ENCODE peak calls at places on chromosomes 7 and 10, in eight cellular contexts. O is Calu3; S is fibroblast of the aortic adventitia; V is OCI-LY7; Z is CD8-positive, alpha-beta T cell; B is MCF 10A; K is left lung; W is mesothelial cell of epicardium. C is an unnamed sample.
A peak's percentile ranks its signal among the peaks of the same experiment; 100 is the strongest.

GRCh38 chr10:6476989-6477388 is 103.1 kb downstream of the PRKCQ start:
- DNase-seq in O (no peak), S (no peak), V (no peak), Z (no peak), B (no peak), K (no peak), W (no peak), C (no peak)

GRCh38 chr10:34813626-34814227 is 1.4 kb downstream of the PARD3 start:
- DNase-seq in O (no peak), S (peak; percentile 83), V (no peak), Z (no peak), B (peak; percentile 19), K (no peak), W (no peak), C (no peak)

GRCh38 chr7:16223963-16224707 is 197.2 kb downstream of the CRPPA start:
- DNase-seq in O (no peak), S (no peak), V (no peak), Z (peak; percentile 28), B (no peak), K (no peak), W (no peak), C (peak; percentile 49)

GRCh38 chr7:146937836-146938235 is 821.2 kb downstream of the CNTNAP2 start:
- DNase-seq in O (no peak), S (no peak), V (no peak), Z (no peak), B (no peak), K (no peak), W (no peak), C (no peak)

GRCh38 chr10:85508159-85508558 is 858.4 kb downstream of the GRID1 start:
- DNase-seq in O (no peak), S (no peak), V (no peak), Z (no peak), B (no peak), K (no peak), W (no peak), C (no peak)

GRCh38 chr7:36625247-36625646 is 99.0 kb downstream of the AOAH start:
- DNase-seq in O (no peak), S (no peak), V (no peak), Z (no peak), B (no peak), K (no peak), W (no peak), C (no peak)

GRCh38 chr7:128887169-128888038 is 23.1 kb downstream of the KCP start:
- DNase-seq in O (no peak), S (no peak), V (no peak), Z (no peak), B (no peak), K (no peak), W (no peak), C (no peak)

GRCh38 chr10:43249151-43249961 is 17.5 kb downstream of the RASGEF1A start:
- DNase-seq in O (no peak), S (no peak), V (no peak), Z (no peak), B (no peak), K (peak; percentile 58), W (peak; percentile 10), C (peak; percentile 12)

GRCh38 chr7:842436-843031 is 10.3 kb downstream of the SUN1 start:
- DNase-seq in O (no peak), S (no peak), V (no peak), Z (no peak), B (no peak), K (peak; percentile 54), W (no peak), C (no peak)

DNA sequence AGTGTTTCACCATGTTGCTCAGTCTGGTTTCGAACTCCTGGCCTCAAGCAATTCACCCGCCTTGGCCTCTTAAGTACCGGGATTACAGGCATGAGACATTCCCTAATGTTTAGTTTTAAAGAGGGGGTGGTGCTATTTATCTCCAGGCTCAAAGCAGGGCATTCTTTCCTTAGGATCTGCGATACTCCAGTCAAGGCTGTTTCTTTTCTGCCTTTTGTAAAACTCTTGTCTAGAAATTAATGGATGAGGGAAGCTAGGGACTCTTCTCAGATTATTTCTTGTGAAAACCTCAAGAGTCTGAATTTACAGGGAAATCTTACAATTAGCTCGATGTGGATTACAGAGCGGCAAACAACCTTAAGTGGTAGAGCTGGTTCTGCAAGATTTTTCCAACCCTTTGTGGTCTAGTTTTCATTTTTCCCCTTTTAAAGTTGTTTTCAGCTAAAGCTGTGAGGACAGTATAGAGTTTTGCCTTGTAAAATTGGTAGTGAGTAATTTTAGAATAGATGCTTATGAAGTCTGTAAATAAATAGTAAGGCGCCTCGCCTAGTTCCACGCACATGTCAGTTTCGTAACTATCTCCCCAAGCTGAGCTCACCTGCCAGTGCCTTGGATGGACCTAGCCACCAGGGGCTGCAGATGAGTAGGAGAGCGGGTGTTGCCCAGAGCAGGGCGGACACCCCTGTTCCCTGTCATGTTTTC is 53.1 kb downstream of the CUX1 start:
- DNase-seq in O (peak; percentile 60), S (no peak), V (peak; percentile 90), Z (no peak), B (peak; percentile 77), K (no peak), W (no peak), C (no peak)
- TF ChIP-seq CTCF in O (peak; percentile 31), S (peak; percentile 6), V (peak; percentile 78), Z (no peak), B (peak; percentile 50), K (no peak), W (no peak), C (no peak)

DNA sequence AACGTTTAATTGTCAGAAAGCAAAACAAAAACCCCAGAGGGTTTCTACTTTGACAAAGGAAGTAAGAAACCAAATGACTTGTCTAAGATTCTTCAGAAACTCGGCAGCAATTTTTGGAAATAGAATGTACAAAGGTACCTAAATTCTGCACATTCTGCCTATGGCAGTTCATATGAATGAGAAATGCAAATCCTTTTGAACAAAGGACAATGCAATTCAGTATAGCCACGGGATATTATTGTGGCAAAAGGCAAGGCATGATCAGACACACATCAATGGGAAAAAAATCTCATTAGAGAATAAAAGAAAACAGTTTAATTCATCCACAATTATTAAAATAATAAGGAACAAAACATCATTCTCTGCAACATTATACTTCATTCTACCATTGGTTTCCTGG is 93.4 kb downstream of the SEMA3C start:
- DNase-seq in O (no peak), S (no peak), V (no peak), Z (no peak), B (no peak), K (no peak), W (no peak), C (no peak)
- TF ChIP-seq CTCF in O (no peak), S (no peak), V (no peak), Z (no peak), B (no peak), K (no peak), W (no peak), C (no peak)

DNA sequence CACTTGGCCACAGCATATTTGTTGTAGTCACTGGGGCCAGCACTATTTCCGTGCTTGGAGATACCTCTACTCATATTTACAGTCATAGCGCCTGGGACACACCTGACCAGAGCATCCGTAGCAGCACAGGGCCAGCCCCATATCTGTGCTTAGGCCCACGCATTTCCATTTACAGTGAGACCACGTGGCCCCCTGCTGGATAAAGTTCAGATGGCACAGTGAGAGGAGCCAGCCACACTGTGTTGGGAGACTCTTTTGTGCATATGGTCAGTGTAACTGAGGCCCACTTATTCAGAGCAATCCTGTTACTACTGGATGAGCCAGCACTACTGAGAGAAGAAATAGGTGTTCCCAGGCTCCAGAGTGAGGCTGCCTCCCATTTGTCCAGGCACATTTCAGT is 455.3 kb downstream of the REEP3 start:
- DNase-seq in O (peak; percentile 86), S (peak; percentile 6), V (peak; percentile 37), Z (no peak), B (peak; percentile 69), K (no peak), W (no peak), C (no peak)
- TF ChIP-seq CTCF in O (peak; percentile 77), S (peak; percentile 36), V (peak; percentile 76), Z (peak; percentile 13), B (peak; percentile 65), K (peak; percentile 55), W (peak; percentile 81), C (no peak)

GRCh38 chr7:55019691-55020480 is 1.1 kb downstream of the EGFR start:
- DNase-seq in O (peak; percentile 72), S (no peak), V (no peak), Z (no peak), B (peak; percentile 47), K (peak; percentile 81), W (no peak), C (no peak)
- TF ChIP-seq CTCF in O (no peak), S (peak; percentile 19), V (no peak), Z (no peak), B (no peak), K (no peak), W (no peak), C (no peak)

DNA sequence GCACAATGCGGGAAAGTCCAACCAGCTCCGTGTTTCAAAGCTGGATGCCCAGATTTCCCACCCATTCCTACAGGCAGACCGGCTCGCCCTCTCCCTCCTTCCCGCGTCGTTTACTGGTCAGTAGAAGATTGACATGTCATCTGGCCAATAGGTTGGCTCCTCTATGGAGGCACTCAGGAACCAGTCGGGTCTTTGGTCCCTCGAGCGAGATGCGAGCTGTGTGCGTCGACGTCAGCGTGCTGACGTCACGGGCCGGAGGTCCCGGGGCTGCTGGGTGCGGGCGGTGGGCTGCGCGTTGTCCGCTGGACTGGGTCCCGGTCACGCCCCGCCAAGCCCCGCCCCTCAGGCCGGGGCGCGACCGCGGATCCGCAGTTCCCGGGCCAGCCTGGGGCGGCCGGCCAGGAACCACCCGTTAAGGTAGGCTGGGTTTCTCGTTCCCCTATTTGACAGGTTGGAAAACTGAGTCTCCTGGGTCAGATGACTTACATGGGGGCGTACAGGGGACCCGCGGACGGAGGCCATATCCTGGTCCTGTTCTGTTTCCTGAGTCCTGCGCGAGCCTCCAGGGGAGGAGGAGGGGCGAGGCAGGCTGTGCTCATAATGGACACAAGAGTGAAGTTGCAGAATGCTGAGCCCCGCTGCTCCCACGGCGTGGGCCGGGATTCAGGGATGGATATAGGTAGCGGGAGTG is at the start of gene STARD3NL:
- DNase-seq in O (peak; percentile 99), S (peak; percentile 100), V (peak; percentile 100), Z (peak; percentile 76), B (peak; percentile 100), K (peak; percentile 97), W (peak; percentile 93), C (peak; percentile 83)
- TF ChIP-seq CTCF in O (no peak), S (no peak), V (no peak), Z (no peak), B (no peak), K (peak; percentile 24), W (no peak), C (peak; percentile 25)

DNA sequence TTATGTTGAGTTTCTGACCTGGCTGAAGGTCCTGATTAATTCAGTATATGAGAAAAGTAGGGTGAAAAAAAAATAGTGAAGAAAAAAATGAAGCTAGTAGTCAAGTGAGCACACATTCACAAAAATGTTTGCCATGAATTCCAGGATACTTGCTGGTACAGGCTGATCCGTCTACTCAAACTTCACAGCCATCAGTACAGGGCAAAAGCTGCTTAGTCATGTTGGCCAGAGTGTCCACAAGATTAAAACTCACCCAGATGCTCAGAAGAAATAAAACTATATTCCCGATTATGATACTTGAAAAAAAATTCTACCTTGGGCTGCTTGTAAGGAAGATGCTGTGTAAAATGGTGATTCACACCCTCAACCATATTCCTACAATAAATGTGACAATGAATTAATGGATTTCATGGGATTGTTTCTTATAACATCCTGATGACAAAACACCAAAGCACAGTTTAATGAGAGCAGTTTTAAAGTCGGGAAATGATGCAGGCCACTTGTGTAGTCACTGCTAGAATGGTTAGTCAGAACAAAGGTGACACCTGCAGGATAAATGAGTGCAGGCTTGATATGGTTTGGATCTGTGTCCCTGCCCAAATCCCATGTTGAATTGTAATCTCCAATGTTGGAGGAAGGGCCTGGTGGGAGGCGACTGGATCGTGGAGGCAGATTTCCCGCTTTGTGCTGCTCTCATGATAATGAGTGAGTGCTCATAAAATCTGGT is 49.2 kb upstream of the ANKRD1 start:
- DNase-seq in O (no peak), S (peak; percentile 68), V (no peak), Z (no peak), B (peak; percentile 60), K (no peak), W (no peak), C (no peak)
- TF ChIP-seq CTCF in O (no peak), S (no peak), V (no peak), Z (no peak), B (no peak), K (no peak), W (no peak), C (no peak)